ENCODE peak calls at places on chromosome 12, in five cellular contexts. V, R, F, S and T are unnamed samples.

GRCh38 chr12:116058574-116058973 is 218.9 kb downstream of the MED13L start:
- DNase-seq in F (no peak), R (no peak), S (no peak), V (no peak), T (no peak)

GRCh38 chr12:46486588-46486987 is 114.0 kb upstream of the SLC38A2 start:
- DNase-seq in F (no peak), V (no peak), R (no peak), S (no peak), T (no peak)

GRCh38 chr12:2550470-2551090 is 244.2 kb upstream of the FKBP4 start:
- DNase-seq in V (no peak), R (no peak), F (no peak), S (no peak), T (no peak)

GRCh38 chr12:120588371-120588770 is 7.2 kb upstream of the POP5 start:
- DNase-seq in F (no peak), R (no peak), S (no peak), V (no peak), T (no peak)

GRCh38 chr12:45730842-45731336 is 1.4 kb downstream of the ARID2 start:
- DNase-seq in V (no peak), S (no peak), R (no peak), F (no peak), T (no peak)

GRCh38 chr12:86950043-86950838 is 694.0 kb upstream of the MGAT4C start:
- DNase-seq in R (no peak), V (no peak), F (no peak), S (no peak), T (no peak)

GRCh38 chr12:22361785-22362184 is 27.3 kb upstream of the ST8SIA1 start:
- DNase-seq in F (no peak), R (peak; percentile 94), V (no peak), S (no peak), T (no peak)

GRCh38 chr12:77120156-77120555 is 54.8 kb upstream of the E2F7 start:
- DNase-seq in R (no peak), S (peak; percentile 39), V (no peak), F (no peak), T (no peak)

GRCh38 chr12:76927170-76927784 is 48.5 kb upstream of the CSRP2 start:
- DNase-seq in V (no peak), F (no peak), R (peak; percentile 96), S (no peak), T (no peak)

GRCh38 chr12:60123443-60124000 is 527.7 kb downstream of the SLC16A7 start:
- DNase-seq in F (no peak), V (no peak), S (peak; percentile 16), R (no peak), T (no peak)

GRCh38 chr12:71426030-71426570 is 13.5 kb upstream of the LGR5 start:
- DNase-seq in S (no peak), F (no peak), R (no peak), V (no peak), T (no peak)

GRCh38 chr12:27922591-27923139 is 49.9 kb downstream of the PTHLH start:
- DNase-seq in F (no peak), S (peak; percentile 49), V (no peak), R (no peak), T (peak; percentile 36)

GRCh38 chr12:111426341-111427185 is 20.8 kb downstream of the SH2B3 start:
- DNase-seq in F (no peak), V (no peak), S (no peak), R (no peak), T (no peak)

GRCh38 chr12:53560386-53560785 is 53.1 kb upstream of the NPFF start:
- DNase-seq in R (no peak), S (peak; percentile 85), V (no peak), F (no peak), T (peak; percentile 77)

GRCh38 chr12:26798013-26798412 is 35.0 kb downstream of the ITPR2 start:
- DNase-seq in F (no peak), V (no peak), R (no peak), S (no peak), T (no peak)

GRCh38 chr12:1309610-1310009 is 284.8 kb downstream of the FBXL14 start:
- DNase-seq in R (no peak), V (no peak), S (no peak), F (no peak), T (no peak)

GRCh38 chr12:53223391-53224267 is 8.4 kb downstream of the RARG start:
- DNase-seq in R (peak; percentile 84), F (no peak), S (no peak), V (no peak), T (no peak)

GRCh38 chr12:55619352-55620138 is 17.1 kb upstream of the OR10P1 start:
- DNase-seq in V (peak; percentile 28), S (peak; percentile 68), R (peak; percentile 87), F (no peak), T (peak; percentile 78)

GRCh38 chr12:68675098-68675842 is 11.5 kb upstream of the NUP107 start:
- DNase-seq in R (peak; percentile 54), S (no peak), F (peak; percentile 30), V (no peak), T (no peak)

GRCh38 chr12:100716658-100716948 is 78.0 kb upstream of the ANO4 start:
- DNase-seq in S (no peak), V (no peak), R (peak; percentile 85), F (no peak), T (no peak)

GRCh38 chr12:29053567-29053966 is 95.5 kb upstream of the FAR2 start:
- DNase-seq in S (no peak), F (no peak), V (no peak), R (no peak), T (no peak)

GRCh38 chr12:41014643-41015020 is 173.5 kb upstream of the PDZRN4 start:
- DNase-seq in S (no peak), R (no peak), F (no peak), V (no peak), T (no peak)

GRCh38 chr12:46908236-46908935 is 82.6 kb upstream of the SLC38A4 start:
- DNase-seq in S (no peak), V (no peak), F (no peak), R (no peak), T (no peak)

GRCh38 chr12:19792028-19792427 is 352.7 kb downstream of the AEBP2 start:
- DNase-seq in R (no peak), S (no peak), V (no peak), F (no peak), T (no peak)

GRCh38 chr12:28618171-28618570 is 427.9 kb downstream of the CCDC91 start:
- DNase-seq in S (no peak), V (no peak), R (no peak), F (no peak), T (no peak)

GRCh38 chr12:109346920-109347319 is 780 bp upstream of the MYO1H start:
- DNase-seq in F (no peak), R (peak; percentile 61), S (no peak), V (no peak), T (no peak)

GRCh38 chr12:4027412-4027811 is 154.2 kb upstream of the PARP11 start:
- DNase-seq in V (no peak), S (no peak), F (no peak), R (no peak), T (no peak)

GRCh38 chr12:12592930-12593329 is 18.7 kb upstream of the CREBL2 start:
- DNase-seq in R (no peak), V (no peak), F (no peak), S (no peak), T (no peak)

GRCh38 chr12:22684526-22685118 is 59.7 kb downstream of the ETNK1 start:
- DNase-seq in F (no peak), V (no peak), S (no peak), R (no peak), T (no peak)

GRCh38 chr12:124938606-124939427 is 24.4 kb upstream of the UBC start:
- DNase-seq in F (no peak), R (peak; percentile 86), S (peak; percentile 76), V (no peak), T (no peak)

GRCh38 chr12:84046869-84047268 is 865.7 kb downstream of the SLC6A15 start:
- DNase-seq in S (no peak), F (no peak), V (no peak), R (no peak), T (no peak)

GRCh38 chr12:109255377-109255776 is 53.7 kb downstream of the FOXN4 start:
- DNase-seq in S (no peak), F (no peak), R (peak; percentile 84), V (no peak), T (no peak)

GRCh38 chr12:15227004-15227679 is 5.9 kb upstream of the RERG start:
- DNase-seq in R (peak; percentile 81), V (no peak), S (no peak), F (no peak), T (no peak)